ENCODE peak calls at places on chromosomes 6 and 20, in five cellular contexts. One of them, this sample, is unnamed.

GRCh38 chr6:45491874-45492273 is 114.1 kb upstream of the SUPT3H start:
- DNase-seq in fibroblast of lung: no peak
- DNase-seq in HFF-Myc: no peak
- DNase-seq in astrocyte of the spinal cord: no peak
- DNase-seq in cardiac fibroblast: no peak
- DNase-seq in this sample: no peak

GRCh38 chr20:4726710-4727391 is 5.1 kb downstream of the PRND start:
- DNase-seq in fibroblast of lung: peak
- DNase-seq in HFF-Myc: peak
- DNase-seq in astrocyte of the spinal cord: peak
- DNase-seq in cardiac fibroblast: peak
- DNase-seq in this sample: peak

GRCh38 chr6:219641-220198 is 72.6 kb upstream of the DUSP22 start:
- DNase-seq in fibroblast of lung: peak
- DNase-seq in HFF-Myc: no peak
- DNase-seq in astrocyte of the spinal cord: peak
- DNase-seq in cardiac fibroblast: peak
- DNase-seq in this sample: peak

GRCh38 chr6:26003102-26003694 is 40.6 kb downstream of the TRIM38 start:
- DNase-seq in fibroblast of lung: peak
- DNase-seq in cardiac fibroblast: peak
- DNase-seq in astrocyte of the spinal cord: peak
- DNase-seq in HFF-Myc: no peak
- DNase-seq in this sample: peak

GRCh38 chr20:62895539-62895938 is 30.8 kb downstream of the DIDO1 start:
- DNase-seq in fibroblast of lung: no peak
- DNase-seq in HFF-Myc: no peak
- DNase-seq in cardiac fibroblast: no peak
- DNase-seq in astrocyte of the spinal cord: no peak
- DNase-seq in this sample: no peak

GRCh38 chr6:138004423-138005287 is 102.6 kb downstream of the PERP start:
- DNase-seq in fibroblast of lung: peak
- DNase-seq in HFF-Myc: peak
- DNase-seq in cardiac fibroblast: peak
- DNase-seq in astrocyte of the spinal cord: peak
- DNase-seq in this sample: peak

GRCh38 chr20:10093087-10093591 is 58.4 kb downstream of the ANKEF1 start:
- DNase-seq in fibroblast of lung: peak
- DNase-seq in HFF-Myc: peak
- DNase-seq in astrocyte of the spinal cord: peak
- DNase-seq in cardiac fibroblast: peak
- DNase-seq in this sample: peak

GRCh38 chr6:85581572-85581971 is 12.1 kb downstream of the SNX14 start:
- DNase-seq in fibroblast of lung: no peak
- DNase-seq in astrocyte of the spinal cord: no peak
- DNase-seq in cardiac fibroblast: no peak
- DNase-seq in HFF-Myc: no peak
- DNase-seq in this sample: no peak

GRCh38 chr6:137486388-137486787 is 7.8 kb downstream of the OLIG3 start:
- DNase-seq in HFF-Myc: no peak
- DNase-seq in astrocyte of the spinal cord: no peak
- DNase-seq in fibroblast of lung: no peak
- DNase-seq in cardiac fibroblast: no peak
- DNase-seq in this sample: no peak

DNA sequence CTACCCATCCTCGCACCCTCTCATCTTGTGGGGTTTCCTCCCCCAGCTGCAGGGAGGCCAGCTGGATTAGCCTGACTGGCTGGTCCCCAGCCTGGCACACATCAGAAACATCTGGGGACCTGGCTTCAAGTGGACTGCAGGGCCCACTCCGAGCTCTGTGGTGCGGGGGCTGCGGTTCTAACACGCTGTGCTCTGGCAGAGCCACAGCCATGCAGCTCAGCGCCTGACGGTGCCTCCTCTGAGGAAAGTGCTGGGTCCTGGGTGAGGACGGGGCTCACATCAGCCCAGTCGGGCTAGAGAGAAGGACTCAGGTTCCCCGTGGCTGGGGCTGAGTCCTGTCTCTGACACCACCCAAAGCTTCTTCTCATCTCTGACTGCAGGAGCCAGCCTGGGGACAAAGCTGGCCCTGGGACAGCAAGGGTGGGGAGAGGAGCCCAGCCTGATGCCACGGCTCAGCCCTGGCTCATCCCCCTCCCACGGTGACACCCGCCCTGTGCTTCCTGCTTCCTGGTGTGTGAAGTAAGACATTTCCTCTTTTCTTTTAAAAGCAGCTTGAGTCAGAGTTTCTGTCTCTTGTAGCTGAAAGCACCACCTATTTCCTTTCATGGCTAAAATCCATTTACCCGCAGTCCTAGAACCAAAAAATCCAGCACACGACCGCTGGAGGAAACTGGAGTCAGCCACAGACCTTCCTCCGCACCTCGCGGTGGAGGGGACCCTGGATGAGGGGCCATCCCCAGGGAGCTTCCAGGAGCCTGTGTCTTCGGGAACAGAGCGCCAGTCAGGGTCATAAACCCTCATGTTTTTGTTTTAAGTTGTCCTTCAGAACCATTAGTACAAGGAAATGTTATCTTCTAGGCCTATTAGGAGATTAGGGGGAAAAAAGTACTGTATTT is 127.3 kb upstream of the AFDN start:
- DNase-seq in HFF-Myc: no peak
- DNase-seq in cardiac fibroblast: peak
- DNase-seq in fibroblast of lung: peak
- DNase-seq in astrocyte of the spinal cord: peak
- DNase-seq in this sample: peak
- H3K4me3 ChIP-seq in HFF-Myc: no peak
- H3K4me3 ChIP-seq in cardiac fibroblast: no peak
- H3K4me3 ChIP-seq in fibroblast of lung: no peak
- H3K4me3 ChIP-seq in astrocyte of the spinal cord: no peak
- H3K4me3 ChIP-seq in this sample: no peak

GRCh38 chr6:36340671-36341454 is 4.2 kb upstream of the BNIP5 start:
- DNase-seq in HFF-Myc: no peak
- DNase-seq in astrocyte of the spinal cord: peak
- DNase-seq in cardiac fibroblast: peak
- DNase-seq in fibroblast of lung: peak
- DNase-seq in this sample: peak
- H3K4me3 ChIP-seq in HFF-Myc: no peak
- H3K4me3 ChIP-seq in astrocyte of the spinal cord: no peak
- H3K4me3 ChIP-seq in cardiac fibroblast: no peak
- H3K4me3 ChIP-seq in fibroblast of lung: no peak
- H3K4me3 ChIP-seq in this sample: peak

GRCh38 chr6:27616313-27617045 is 143.6 kb upstream of the ZNF184 start:
- DNase-seq in fibroblast of lung: no peak
- DNase-seq in astrocyte of the spinal cord: no peak
- DNase-seq in cardiac fibroblast: no peak
- DNase-seq in HFF-Myc: no peak
- DNase-seq in this sample: no peak

GRCh38 chr6:27623103-27623502 is 150.2 kb upstream of the ZNF184 start:
- DNase-seq in cardiac fibroblast: no peak
- DNase-seq in HFF-Myc: no peak
- DNase-seq in astrocyte of the spinal cord: no peak
- DNase-seq in fibroblast of lung: no peak
- DNase-seq in this sample: no peak

GRCh38 chr6:27619436-27619835 is 146.5 kb upstream of the ZNF184 start:
- DNase-seq in cardiac fibroblast: no peak
- DNase-seq in astrocyte of the spinal cord: no peak
- DNase-seq in HFF-Myc: no peak
- DNase-seq in fibroblast of lung: no peak
- DNase-seq in this sample: no peak

GRCh38 chr6:27617046-27617687 is 144.3 kb upstream of the ZNF184 start:
- DNase-seq in astrocyte of the spinal cord: peak
- DNase-seq in fibroblast of lung: peak
- DNase-seq in HFF-Myc: no peak
- DNase-seq in cardiac fibroblast: peak
- DNase-seq in this sample: peak

GRCh38 chr6:27617700-27618689 is 145.1 kb upstream of the ZNF184 start:
- DNase-seq in cardiac fibroblast: peak
- DNase-seq in fibroblast of lung: peak
- DNase-seq in astrocyte of the spinal cord: peak
- DNase-seq in HFF-Myc: no peak
- DNase-seq in this sample: peak
- H3K4me3 ChIP-seq in cardiac fibroblast: peak
- H3K4me3 ChIP-seq in fibroblast of lung: peak
- H3K4me3 ChIP-seq in astrocyte of the spinal cord: peak
- H3K4me3 ChIP-seq in HFF-Myc: peak
- H3K4me3 ChIP-seq in this sample: peak

GRCh38 chr6:142476446-142476845 is 174.6 kb downstream of the ADGRG6 start:
- DNase-seq in fibroblast of lung: no peak
- DNase-seq in cardiac fibroblast: no peak
- DNase-seq in HFF-Myc: no peak
- DNase-seq in astrocyte of the spinal cord: no peak
- DNase-seq in this sample: no peak

GRCh38 chr6:142478117-142478516 is 176.3 kb downstream of the ADGRG6 start:
- DNase-seq in fibroblast of lung: peak
- DNase-seq in cardiac fibroblast: peak
- DNase-seq in HFF-Myc: peak
- DNase-seq in astrocyte of the spinal cord: peak
- DNase-seq in this sample: peak

GRCh38 chr6:142469220-142469619 is 167.4 kb downstream of the ADGRG6 start:
- DNase-seq in astrocyte of the spinal cord: no peak
- DNase-seq in fibroblast of lung: no peak
- DNase-seq in HFF-Myc: no peak
- DNase-seq in cardiac fibroblast: no peak
- DNase-seq in this sample: peak

DNA sequence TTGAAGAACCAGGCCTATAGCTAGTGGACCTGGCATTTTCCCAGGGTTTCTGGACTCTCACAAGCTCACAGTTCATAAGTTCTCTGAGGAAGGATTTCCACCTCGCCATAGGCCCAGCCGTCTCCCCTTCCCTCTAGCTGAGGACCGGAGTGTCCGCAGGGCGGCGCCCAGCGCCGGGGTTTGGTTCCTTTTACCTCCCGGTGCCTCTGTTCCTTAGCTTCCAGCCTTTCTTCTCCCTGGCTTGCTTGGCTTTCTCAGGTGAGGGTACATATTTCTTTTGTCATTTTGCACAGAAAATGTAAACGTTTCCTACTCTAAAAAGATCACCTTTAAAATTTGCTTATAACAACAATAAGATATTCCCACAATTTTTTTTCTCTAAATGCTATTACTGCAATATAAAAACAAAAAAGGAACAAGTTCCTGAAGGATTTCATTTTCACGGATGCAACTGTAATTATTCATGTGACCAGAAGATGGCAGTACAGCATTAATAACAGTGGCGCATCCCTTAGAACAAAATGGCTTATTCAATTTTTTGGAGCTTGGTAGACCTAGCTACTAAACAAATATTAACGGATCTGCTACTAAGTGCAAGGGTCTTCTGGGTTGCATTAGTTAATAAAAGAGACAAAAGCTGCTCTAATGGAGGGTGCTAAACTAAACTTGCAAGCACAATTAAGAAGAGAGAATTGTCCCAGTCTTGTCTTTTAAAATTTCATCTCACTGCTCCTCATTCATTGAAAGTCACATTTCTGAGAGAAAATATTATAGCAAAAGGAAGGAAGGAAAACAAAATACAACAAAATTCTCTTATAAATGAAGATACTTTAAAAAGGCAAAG is 172.9 kb downstream of the ADGRG6 start:
- DNase-seq in astrocyte of the spinal cord: peak
- DNase-seq in fibroblast of lung: peak
- DNase-seq in cardiac fibroblast: peak
- DNase-seq in HFF-Myc: peak
- DNase-seq in this sample: peak
- H3K4me3 ChIP-seq in astrocyte of the spinal cord: no peak
- H3K4me3 ChIP-seq in fibroblast of lung: no peak
- H3K4me3 ChIP-seq in cardiac fibroblast: no peak
- H3K4me3 ChIP-seq in HFF-Myc: no peak
- H3K4me3 ChIP-seq in this sample: no peak

GRCh38 chr6:15033850-15034203 is 212.0 kb upstream of the JARID2 start:
- DNase-seq in HFF-Myc: no peak
- DNase-seq in cardiac fibroblast: no peak
- DNase-seq in astrocyte of the spinal cord: no peak
- DNase-seq in fibroblast of lung: no peak
- DNase-seq in this sample: no peak
- H3K4me3 ChIP-seq in HFF-Myc: no peak
- H3K4me3 ChIP-seq in cardiac fibroblast: no peak
- H3K4me3 ChIP-seq in astrocyte of the spinal cord: no peak
- H3K4me3 ChIP-seq in fibroblast of lung: no peak
- H3K4me3 ChIP-seq in this sample: no peak